ENCODE peak calls at places on chromosomes 16 and 17, in four cellular contexts. One of them, this sample, is unnamed.

GRCh38 chr17:7873051-7873450 is 15.2 kb downstream of the CYB5D1 start:
- DNase-seq in fibroblast of lung: no peak
- DNase-seq in tibial nerve: no peak
- DNase-seq in coronary artery: peak
- DNase-seq in this sample: no peak

GRCh38 chr16:8998114-8998513 is 34.4 kb upstream of the USP7 start:
- DNase-seq in coronary artery: no peak
- DNase-seq in tibial nerve: no peak
- DNase-seq in fibroblast of lung: peak
- DNase-seq in this sample: no peak

GRCh38 chr17:55622547-55622946 is 100.1 kb downstream of the TMEM100 start:
- DNase-seq in fibroblast of lung: no peak
- DNase-seq in coronary artery: no peak
- DNase-seq in tibial nerve: no peak
- DNase-seq in this sample: no peak

GRCh38 chr16:57871457-57871856 is 69.2 kb upstream of the KIFC3 start:
- DNase-seq in fibroblast of lung: peak
- DNase-seq in tibial nerve: no peak
- DNase-seq in coronary artery: no peak
- DNase-seq in this sample: no peak

GRCh38 chr16:28845173-28846079 is 722 bp downstream of the TUFM start:
- DNase-seq in fibroblast of lung: no peak
- DNase-seq in tibial nerve: no peak
- DNase-seq in coronary artery: no peak
- DNase-seq in this sample: no peak

GRCh38 chr16:67009158-67009557 is 19.8 kb upstream of the CBFB start:
- DNase-seq in fibroblast of lung: no peak
- DNase-seq in coronary artery: no peak
- DNase-seq in tibial nerve: no peak
- DNase-seq in this sample: no peak

GRCh38 chr17:3513305-3514035 is 37.7 kb downstream of the ASPA start:
- DNase-seq in fibroblast of lung: peak
- DNase-seq in coronary artery: no peak
- DNase-seq in tibial nerve: no peak
- DNase-seq in this sample: no peak

GRCh38 chr17:56762988-56763387 is 70.7 kb downstream of the C17orf67 start:
- DNase-seq in coronary artery: no peak
- DNase-seq in tibial nerve: no peak
- DNase-seq in fibroblast of lung: no peak
- DNase-seq in this sample: no peak

GRCh38 chr16:66830422-66831404 is at the start of gene NAE1:
- DNase-seq in tibial nerve: peak
- DNase-seq in coronary artery: peak
- DNase-seq in fibroblast of lung: peak
- DNase-seq in this sample: peak

GRCh38 chr17:42647778-42648177 is 11.3 kb upstream of the TUBG2 start:
- DNase-seq in fibroblast of lung: no peak
- DNase-seq in coronary artery: no peak
- DNase-seq in tibial nerve: no peak
- DNase-seq in this sample: no peak

GRCh38 chr16:20799599-20799998 is 6.7 kb downstream of the ERI2 start:
- DNase-seq in coronary artery: no peak
- DNase-seq in fibroblast of lung: peak
- DNase-seq in tibial nerve: no peak
- DNase-seq in this sample: no peak

GRCh38 chr16:50300942-50301625 is 34.7 kb downstream of the ADCY7 start:
- DNase-seq in coronary artery: peak
- DNase-seq in tibial nerve: no peak
- DNase-seq in fibroblast of lung: peak
- DNase-seq in this sample: no peak

GRCh38 chr17:36148559-36149295 is 27.7 kb downstream of the TBC1D3B start:
- DNase-seq in fibroblast of lung: peak
- DNase-seq in coronary artery: no peak
- DNase-seq in tibial nerve: peak
- DNase-seq in this sample: peak
- TF ChIP-seq CTCF in fibroblast of lung: peak
- TF ChIP-seq CTCF in coronary artery: peak
- TF ChIP-seq CTCF in tibial nerve: peak
- TF ChIP-seq CTCF in this sample: peak

GRCh38 chr17:81303385-81303784 is 8.3 kb upstream of the SLC38A10 start:
- DNase-seq in tibial nerve: no peak
- DNase-seq in coronary artery: no peak
- DNase-seq in fibroblast of lung: no peak
- DNase-seq in this sample: no peak

GRCh38 chr17:81301195-81302144 is 6.4 kb upstream of the SLC38A10 start:
- DNase-seq in tibial nerve: no peak
- DNase-seq in coronary artery: no peak
- DNase-seq in fibroblast of lung: no peak
- DNase-seq in this sample: no peak

GRCh38 chr17:81302324-81302723 is 7.2 kb upstream of the SLC38A10 start:
- DNase-seq in coronary artery: no peak
- DNase-seq in tibial nerve: no peak
- DNase-seq in fibroblast of lung: no peak
- DNase-seq in this sample: no peak

GRCh38 chr17:81304196-81305015 is 9.3 kb upstream of the SLC38A10 start:
- DNase-seq in coronary artery: no peak
- DNase-seq in tibial nerve: no peak
- DNase-seq in fibroblast of lung: no peak
- DNase-seq in this sample: no peak

DNA sequence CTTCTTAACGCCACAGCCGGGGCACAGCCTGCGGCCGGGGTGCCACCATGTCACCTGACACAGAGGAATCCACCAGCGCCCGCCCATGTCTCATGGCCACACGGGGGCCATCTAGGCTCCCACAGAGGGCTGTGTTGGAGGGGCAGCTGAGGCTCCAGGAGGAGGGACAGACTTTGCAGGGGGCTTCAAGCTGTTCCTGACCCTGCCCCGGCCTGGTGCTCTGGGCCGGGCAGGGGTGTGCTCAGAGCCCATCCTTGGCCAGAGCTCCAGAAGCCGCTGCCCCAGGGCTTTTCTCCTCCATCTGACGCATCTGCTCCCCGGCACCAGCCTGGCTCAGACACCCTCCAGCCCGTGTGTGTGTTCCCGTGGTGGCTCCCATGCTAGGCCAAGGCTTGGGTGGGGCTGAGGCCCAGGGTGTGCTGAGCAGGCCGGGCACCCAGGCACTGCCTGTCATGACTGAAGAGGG is 7.8 kb upstream of the SLC38A10 start:
- DNase-seq in tibial nerve: no peak
- DNase-seq in fibroblast of lung: no peak
- DNase-seq in coronary artery: no peak
- DNase-seq in this sample: no peak
- TF ChIP-seq CTCF in tibial nerve: no peak
- TF ChIP-seq CTCF in fibroblast of lung: no peak
- TF ChIP-seq CTCF in coronary artery: no peak
- TF ChIP-seq CTCF in this sample: no peak

DNA sequence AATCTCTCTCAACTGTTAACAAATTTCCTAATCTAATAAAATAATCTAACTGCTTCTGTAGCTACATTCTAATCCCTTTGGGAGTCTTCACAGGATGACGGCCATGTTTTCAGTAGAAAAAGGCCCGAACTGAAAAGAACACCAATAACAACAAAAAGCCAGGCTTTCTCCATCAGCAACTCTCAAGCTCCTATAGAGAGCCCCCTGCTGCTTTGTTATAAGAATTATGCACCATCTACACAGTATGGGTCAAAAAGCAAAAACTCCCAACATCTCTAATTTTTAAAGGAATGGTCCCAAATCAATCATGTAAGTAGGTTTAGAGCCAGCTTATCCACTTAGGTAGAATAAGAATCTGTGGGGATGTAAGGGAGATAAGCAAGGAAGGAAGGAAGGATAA is 163.6 kb upstream of the C17orf78 start:
- DNase-seq in coronary artery: no peak
- DNase-seq in fibroblast of lung: peak
- DNase-seq in tibial nerve: no peak
- DNase-seq in this sample: no peak
- TF ChIP-seq CTCF in coronary artery: no peak
- TF ChIP-seq CTCF in fibroblast of lung: peak
- TF ChIP-seq CTCF in tibial nerve: no peak
- TF ChIP-seq CTCF in this sample: no peak

GRCh38 chr16:12898556-12898955 is 2.8 kb upstream of the SHISA9 start:
- DNase-seq in tibial nerve: no peak
- DNase-seq in coronary artery: no peak
- DNase-seq in fibroblast of lung: no peak
- DNase-seq in this sample: no peak
- TF ChIP-seq CTCF in tibial nerve: no peak
- TF ChIP-seq CTCF in coronary artery: no peak
- TF ChIP-seq CTCF in fibroblast of lung: no peak
- TF ChIP-seq CTCF in this sample: no peak

DNA sequence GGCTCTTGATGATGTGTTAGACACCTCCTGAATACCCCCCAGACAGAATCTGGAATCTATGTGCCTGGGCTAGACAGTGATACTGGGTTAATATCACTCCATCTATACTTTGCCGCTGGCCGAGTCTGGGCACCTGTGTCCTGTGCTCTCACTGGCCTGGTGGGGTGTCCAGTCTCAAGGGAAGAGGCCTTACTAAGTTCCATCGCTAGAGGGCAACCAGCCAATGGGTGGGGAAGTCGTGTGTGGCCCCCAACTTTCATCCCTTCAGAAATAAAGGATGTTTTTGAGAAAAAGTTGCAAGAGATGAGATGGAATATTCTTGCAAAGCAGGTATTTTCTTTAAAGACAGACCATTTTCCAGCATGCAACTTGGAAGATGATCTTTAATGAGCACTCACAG is 1.6 kb upstream of the GLP2R start:
- DNase-seq in tibial nerve: no peak
- DNase-seq in coronary artery: no peak
- DNase-seq in fibroblast of lung: no peak
- DNase-seq in this sample: no peak
- TF ChIP-seq CTCF in tibial nerve: no peak
- TF ChIP-seq CTCF in coronary artery: no peak
- TF ChIP-seq CTCF in fibroblast of lung: no peak
- TF ChIP-seq CTCF in this sample: peak

DNA sequence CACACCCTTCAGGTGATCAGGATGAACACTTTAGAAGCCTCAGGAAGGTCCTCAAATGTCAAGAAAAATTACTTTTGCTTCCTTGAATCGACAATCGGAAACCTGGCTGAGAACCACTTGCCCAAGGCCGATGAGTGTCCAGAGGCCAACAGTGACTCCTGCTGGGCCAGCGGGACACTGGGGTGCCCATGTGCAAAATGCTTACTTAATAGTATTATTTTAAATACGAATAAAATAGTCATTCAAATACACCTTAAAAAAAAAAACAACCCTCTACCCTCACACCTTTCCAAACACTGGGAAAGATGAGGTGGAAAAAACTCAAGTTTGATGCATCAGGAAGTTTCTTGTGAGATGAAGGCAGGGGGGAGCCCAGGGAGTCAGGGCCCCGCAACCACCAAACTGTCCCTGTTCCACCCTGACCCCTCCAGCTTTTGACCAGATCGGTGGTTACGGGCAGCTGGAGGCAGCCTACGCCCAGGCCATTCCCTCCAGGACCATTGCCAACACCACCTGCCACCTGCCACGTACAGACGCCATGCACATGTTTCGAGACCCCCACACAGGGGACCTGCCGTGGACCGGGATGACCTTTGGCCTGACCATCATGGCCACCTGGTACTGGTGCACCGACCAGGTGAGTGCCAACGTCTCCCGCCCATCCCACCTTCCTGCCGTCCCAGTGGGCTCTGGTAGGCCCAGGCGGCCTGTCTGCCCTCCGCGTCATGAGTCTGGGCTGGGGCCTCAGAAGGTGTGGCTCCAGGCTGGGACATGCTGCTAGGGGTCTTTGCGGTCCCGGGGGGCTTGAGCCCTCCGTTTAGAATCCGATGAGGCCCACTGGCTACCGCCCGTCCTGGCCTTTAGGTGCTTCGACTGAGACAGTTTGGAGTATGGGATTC is 18.9 kb downstream of the SLC5A10 start:
- DNase-seq in fibroblast of lung: no peak
- DNase-seq in coronary artery: no peak
- DNase-seq in tibial nerve: no peak
- DNase-seq in this sample: no peak
- TF ChIP-seq CTCF in fibroblast of lung: no peak
- TF ChIP-seq CTCF in coronary artery: no peak
- TF ChIP-seq CTCF in tibial nerve: no peak
- TF ChIP-seq CTCF in this sample: no peak

This sample was measured in GM20000.